ENCODE peak calls at places on chromosomes 5 and 9, in five cellular contexts. V, X, O, Q and J are unnamed samples.

GRCh38 chr5:108588323-108588722 is 159.4 kb upstream of the FER start:
- DNase-seq in X (no peak), Q (no peak), V (no peak), O (no peak), J (no peak)

GRCh38 chr5:65032250-65032649 is 263.5 kb downstream of the CWC27 start:
- DNase-seq in Q (no peak), X (no peak), O (no peak), V (no peak), J (peak; percentile 66)

GRCh38 chr9:91214086-91214485 is 147.6 kb downstream of the AUH start:
- DNase-seq in V (no peak), Q (no peak), O (no peak), X (no peak), J (no peak)

GRCh38 chr5:96963267-96963666 is 27.4 kb downstream of the LNPEP start:
- DNase-seq in O (no peak), X (peak; percentile 85), Q (no peak), V (peak; percentile 43), J (no peak)

GRCh38 chr5:124796495-124796894 is 50.1 kb upstream of the ZNF608 start:
- DNase-seq in O (no peak), V (no peak), X (no peak), Q (no peak), J (no peak)

GRCh38 chr5:4700886-4701285 is 439.2 kb upstream of the ADAMTS16 start:
- DNase-seq in V (no peak), Q (no peak), X (no peak), O (no peak), J (no peak)

GRCh38 chr5:13994606-13995336 is 50.3 kb upstream of the DNAH5 start:
- DNase-seq in O (no peak), V (no peak), Q (no peak), X (no peak), J (no peak)

GRCh38 chr5:43410414-43410813 is 1.8 kb downstream of the CCL28 start:
- DNase-seq in V (no peak), X (no peak), O (no peak), Q (no peak), J (no peak)

GRCh38 chr5:72152506-72152905 is 45.2 kb downstream of the MAP1B start:
- DNase-seq in X (no peak), O (no peak), Q (no peak), V (no peak), J (no peak)

GRCh38 chr5:141806626-141807025 is 71.6 kb downstream of the PCDH1 start:
- DNase-seq in Q (no peak), X (no peak), V (no peak), O (no peak), J (no peak)

GRCh38 chr9:130429407-130429806 is 15.4 kb upstream of the ASS1 start:
- DNase-seq in V (no peak), X (no peak), Q (no peak), O (no peak), J (no peak)

GRCh38 chr9:77793909-77794308 is 145.8 kb upstream of the GNA14 start:
- DNase-seq in V (no peak), X (no peak), O (no peak), Q (no peak), J (no peak)

GRCh38 chr9:89795555-89796195 is 190.9 kb downstream of the GADD45G start:
- DNase-seq in O (no peak), X (no peak), V (no peak), Q (no peak), J (no peak)

GRCh38 chr9:130663258-130664171 is 879 bp upstream of the PRDM12 start:
- DNase-seq in Q (no peak), V (no peak), O (peak; percentile 50), X (no peak), J (no peak)

GRCh38 chr5:57566914-57567313 is 84.3 kb upstream of the ACTBL2 start:
- DNase-seq in O (no peak), V (no peak), X (no peak), Q (no peak), J (no peak)

GRCh38 chr5:131718487-131719014 is 78.3 kb downstream of the FNIP1 start:
- DNase-seq in O (no peak), V (no peak), Q (no peak), X (no peak), J (no peak)

GRCh38 chr9:80503692-80504400 is 932.1 kb downstream of the TLE4 start:
- DNase-seq in O (no peak), V (no peak), X (peak; percentile 10), Q (no peak), J (no peak)

GRCh38 chr9:134375430-134376385 is 49.5 kb downstream of the RXRA start:
- DNase-seq in V (peak; percentile 54), O (no peak), Q (no peak), X (peak; percentile 59), J (no peak)

GRCh38 chr5:177557796-177558195 is 3.4 kb upstream of the FAM193B start:
- DNase-seq in X (no peak), O (no peak), Q (no peak), V (no peak), J (no peak)

GRCh38 chr5:50658243-50658642 is 8.2 kb upstream of the PARP8 start:
- DNase-seq in O (no peak), Q (no peak), V (no peak), X (no peak), J (no peak)

GRCh38 chr5:79025054-79025465 is 40.0 kb upstream of the ARSB start:
- DNase-seq in Q (peak; percentile 42), O (peak; percentile 61), V (peak; percentile 46), X (peak; percentile 59), J (no peak)

GRCh38 chr5:20254748-20255147 is 266.7 kb upstream of the CDH18 start:
- DNase-seq in V (no peak), O (no peak), X (no peak), Q (no peak), J (no peak)

GRCh38 chr5:25458628-25459027 is 813.9 kb upstream of the CDH10 start:
- DNase-seq in V (no peak), Q (no peak), X (no peak), O (no peak), J (no peak)

GRCh38 chr9:116317503-116317902 is 163.9 kb downstream of the PAPPA start:
- DNase-seq in V (no peak), Q (no peak), X (no peak), O (no peak), J (no peak)

GRCh38 chr5:179762781-179763176 is 30.2 kb downstream of the MAML1 start:
- DNase-seq in V (no peak), X (no peak), O (no peak), Q (no peak), J (no peak)

DNA sequence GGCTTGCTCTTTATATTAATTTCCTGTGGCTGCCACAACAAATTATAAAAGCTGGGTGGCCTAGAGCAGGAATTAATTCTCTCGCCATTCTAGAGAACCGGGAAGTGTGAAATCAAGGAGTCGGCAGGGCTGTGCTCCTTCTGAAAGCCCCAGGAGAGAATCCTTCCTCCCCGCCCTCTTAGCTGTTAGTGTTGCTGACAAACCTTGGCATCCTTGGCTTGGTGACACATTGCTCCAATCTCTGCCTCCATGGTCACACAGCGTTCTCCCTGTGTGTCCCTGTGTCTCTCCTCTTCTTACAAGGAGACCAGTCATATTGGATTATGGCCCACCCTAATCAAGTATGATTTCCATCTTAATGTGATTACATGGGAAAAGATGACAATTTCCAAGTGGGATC is 55.9 kb upstream of the NEURL1B start:
- DNase-seq in V (no peak), Q (no peak), X (no peak), O (no peak), J (no peak)
- H3K4me1 ChIP-seq in V (peaks cover 7% of the 10 kb centered on the region), Q (no peaks in the 10 kb centered on the region), X (peaks cover 18% of the 10 kb centered on the region), O (peaks cover 8% of the 10 kb centered on the region), J (no peaks in the 10 kb centered on the region)

DNA sequence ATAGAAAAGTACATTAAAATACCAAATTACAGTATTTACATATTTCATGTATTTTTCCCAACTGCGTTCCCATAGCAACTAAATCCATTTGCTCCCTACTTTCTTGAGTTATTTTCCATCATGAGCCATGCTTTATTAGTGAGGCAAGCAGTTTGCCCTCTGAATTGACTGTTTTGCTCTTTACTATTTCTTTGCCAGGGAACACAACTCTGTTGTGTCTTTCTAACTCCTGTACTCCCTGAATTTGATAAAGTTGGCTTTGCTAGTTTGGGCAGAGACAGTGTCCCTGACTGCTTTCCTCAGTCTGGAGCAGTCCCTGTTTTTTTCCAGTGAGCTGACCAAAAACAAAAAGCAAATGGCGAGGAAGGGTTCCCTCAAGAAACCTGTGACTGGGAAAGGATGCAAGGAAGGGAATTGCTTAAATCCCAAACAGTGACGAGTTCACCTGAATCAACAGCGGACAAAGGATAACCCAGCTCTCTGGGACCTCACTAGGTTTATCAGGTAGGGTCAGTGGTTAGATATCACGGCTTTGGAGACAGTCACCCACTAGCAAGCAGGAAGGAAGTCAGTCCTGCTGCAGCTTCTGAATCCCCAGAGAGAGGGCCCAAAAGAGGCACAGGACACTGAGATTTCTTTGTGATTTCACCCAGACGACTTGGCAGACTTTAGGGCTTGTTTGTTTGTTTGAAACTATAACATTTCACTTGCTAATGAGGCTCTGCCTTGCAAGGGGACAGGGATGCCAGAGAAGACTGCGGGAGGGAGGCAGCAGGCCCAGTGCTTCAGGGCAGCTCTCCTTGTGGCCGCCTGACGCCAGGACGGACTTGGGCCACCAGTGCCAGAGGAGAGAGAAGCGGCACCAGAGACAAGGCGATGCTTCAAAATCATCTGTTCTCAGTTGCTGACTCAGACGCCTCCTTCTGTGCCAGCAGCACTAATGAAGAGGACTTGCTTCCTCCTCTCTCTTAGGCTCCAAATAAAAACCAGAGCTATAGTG is 275.8 kb upstream of the SLC30A5 start:
- DNase-seq in X (no peak), V (no peak), O (peak; percentile 83), Q (no peak), J (no peak)
- TF ChIP-seq CTCF in X (no peak), V (no peak), O (peak; percentile 40), Q (no peak), J (no peak)

GRCh38 chr5:122313941-122314340 is 1.9 kb downstream of the SNCAIP start:
- DNase-seq in V (no peak), O (no peak), X (no peak), Q (no peak), J (no peak)

GRCh38 chr5:122311888-122312669 is at the start of gene SNCAIP:
- DNase-seq in O (peak; percentile 66), V (no peak), Q (no peak), X (peak; percentile 14), J (no peak)

GRCh38 chr5:122311400-122311887 is 593 bp upstream of the SNCAIP start:
- DNase-seq in Q (no peak), X (peak; percentile 8), O (peak; percentile 55), V (no peak), J (peak; percentile 63)

GRCh38 chr5:122312670-122312988 is 592 bp downstream of the SNCAIP start:
- DNase-seq in Q (no peak), V (peak; percentile 11), X (no peak), O (peak; percentile 33), J (peak; percentile 67)

GRCh38 chr5:122313001-122313402 is 965 bp downstream of the SNCAIP start:
- DNase-seq in Q (no peak), X (peak; percentile 8), O (no peak), V (peak; percentile 10), J (no peak)
- H3K27me3 ChIP-seq in Q (peaks cover 2% of the 10 kb centered on the region), X (peaks cover 41% of the 10 kb centered on the region), O (peaks cover 12% of the 10 kb centered on the region), V (no peaks in the 10 kb centered on the region), J (no peaks in the 10 kb centered on the region)

DNA sequence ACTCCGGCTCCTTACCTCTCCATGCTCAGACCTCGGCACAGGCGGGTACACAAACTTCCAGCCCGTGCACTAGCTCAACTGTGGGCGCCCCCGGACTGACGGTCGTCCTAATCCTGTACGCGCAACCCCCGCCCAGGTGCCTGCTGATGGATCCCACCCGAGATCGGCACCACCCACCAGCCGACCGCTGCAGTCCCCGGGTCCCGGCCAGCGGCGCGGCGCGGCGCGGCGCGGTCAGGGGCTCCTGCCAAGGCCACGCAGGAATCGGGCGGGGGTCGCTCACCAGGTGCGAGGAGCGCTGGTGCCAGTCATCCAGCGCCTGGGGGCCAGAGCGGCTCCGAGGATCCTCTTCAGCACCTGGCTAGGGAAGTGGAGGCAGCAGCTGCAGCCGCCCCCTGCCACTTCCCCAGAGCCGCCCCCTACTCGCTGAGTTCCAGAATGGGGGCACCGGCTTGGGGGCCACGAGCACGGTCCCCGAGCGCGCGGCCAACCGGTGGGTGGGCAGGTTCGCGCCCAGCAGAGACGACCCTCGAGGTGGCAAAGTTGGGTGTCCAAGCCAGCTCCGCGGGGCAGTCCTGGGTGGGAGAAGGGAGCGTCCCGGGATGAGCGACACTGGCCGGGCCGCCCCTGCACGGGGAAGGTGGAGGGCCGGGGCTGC is 445 bp downstream of the SEMA5A start:
- DNase-seq in V (no peak), O (peak; percentile 59), X (no peak), Q (no peak), J (no peak)
- H3K4me1 ChIP-seq in V (no peaks in the 10 kb centered on the region), O (peaks cover 4% of the 10 kb centered on the region), X (no peaks in the 10 kb centered on the region), Q (peaks cover 4% of the 10 kb centered on the region), J (peaks cover 10% of the 10 kb centered on the region)